ENCODE peak calls at places on chromosome 19, in ten cellular contexts. H is cerebellum; Z is activated gamma-delta T cell treated with anti-CD3 and anti-CD28 coated beads, Interleukin-2, amount 50 U/mL, for 16 hours; O is tibial artery; V is HCT116; I is Calu3; K is stimulated activated CD8-positive, alpha-beta memory T cell treated with anti-CD3 and anti-CD28 coated beads, Interleukin-7, amount 100 ng/mL, for 4 hours; J is thoracic aorta; G is NCI-H524; X is activated CD4-positive, alpha-beta memory T cell treated with anti-CD3 and anti-CD28 coated beads for 36 hours. Q is an unnamed sample.

GRCh38 chr19:33629826-33630375 is 8.1 kb downstream of the CHST8 start:
- DNase-seq in H (no peak), Z (no peak), O (no peak), V (no peak), I (no peak), K (no peak), J (no peak), G (no peak), X (no peak), Q (no peak)

GRCh38 chr19:29525901-29526729 is at the start of gene VSTM2B:
- DNase-seq in H (peak; percentile 30), Z (no peak), O (no peak), V (no peak), I (no peak), K (no peak), J (no peak), G (no peak), X (no peak), Q (no peak)

GRCh38 chr19:46270521-46271256 is 26.2 kb upstream of the HIF3A start:
- DNase-seq in H (no peak), Z (no peak), O (no peak), V (no peak), I (no peak), K (no peak), J (no peak), G (no peak), X (no peak), Q (no peak)

GRCh38 chr19:19276386-19276785 is 3.3 kb upstream of the TM6SF2 start:
- DNase-seq in H (no peak), Z (no peak), O (no peak), V (no peak), I (no peak), K (no peak), J (no peak), G (peak; percentile 70), X (no peak), Q (no peak)

GRCh38 chr19:16970821-16971220 is 55.8 kb downstream of the CPAMD8 start:
- DNase-seq in H (no peak), Z (no peak), O (no peak), V (no peak), I (no peak), K (no peak), J (no peak), G (no peak), X (no peak), Q (no peak)

GRCh38 chr19:18683955-18684641 is 618 bp downstream of the CRTC1 start:
- DNase-seq in H (no peak), Z (no peak), O (no peak), V (no peak), I (no peak), K (no peak), J (no peak), G (no peak), X (no peak), Q (no peak)

GRCh38 chr19:29840066-29840950 is 28.5 kb downstream of the CCNE1 start:
- DNase-seq in H (no peak), Z (no peak), O (no peak), V (no peak), I (no peak), K (no peak), J (no peak), G (peak; percentile 19), X (no peak), Q (no peak)

GRCh38 chr19:58182577-58182988 is 278 bp upstream of the ZNF274 start:
- DNase-seq in H (peak; percentile 99), Z (no peak), O (no peak), V (no peak), I (no peak), K (peak; percentile 78), J (no peak), G (no peak), X (peak; percentile 95), Q (peak; percentile 31)